ENCODE peak calls at places on chromosomes 1 and 21, in five cellular contexts. T is A549; E is PC-9; B is naive thymus-derived CD4-positive, alpha-beta T cell; J is heart right ventricle. D is an unnamed sample.

GRCh38 chr1:211639500-211640361 is 35.7 kb downstream of the NEK2 start:
- DNase-seq in T (peak), E (peak), B (no peak), J (no peak), D (no peak)

GRCh38 chr1:15678578-15678977 is 5.5 kb upstream of the PLEKHM2 start:
- DNase-seq in T (peak), E (peak), B (no peak), J (no peak), D (no peak)

GRCh38 chr1:56831874-56832693 is 12.9 kb upstream of the FYB2 start:
- DNase-seq in T (peak), E (peak), B (peak), J (peak), D (peak)

GRCh38 chr21:38743772-38744529 is 61.8 kb upstream of the ETS2 start:
- DNase-seq in T (no peak), E (no peak), B (no peak), J (peak), D (no peak)

GRCh38 chr1:60160141-60160540 is 86.6 kb upstream of the C1orf87 start:
- DNase-seq in T (no peak), E (no peak), B (no peak), J (no peak), D (no peak)

GRCh38 chr1:100627018-100627716 is 89.2 kb downstream of the GPR88 start:
- DNase-seq in T (no peak), E (no peak), B (no peak), J (no peak), D (no peak)

GRCh38 chr1:98766241-98766640 is 104.7 kb downstream of the SNX7 start:
- DNase-seq in T (no peak), E (no peak), B (no peak), J (no peak), D (no peak)

GRCh38 chr1:224958490-224958889 is 29.0 kb downstream of the DNAH14 start:
- DNase-seq in T (no peak), E (no peak), B (no peak), J (no peak), D (no peak)

GRCh38 chr21:31875424-31876097 is 2.7 kb downstream of the HUNK start:
- DNase-seq in T (no peak), E (no peak), B (no peak), J (no peak), D (no peak)

GRCh38 chr1:106879538-106879937 is 176.9 kb upstream of the PRMT6 start:
- DNase-seq in T (no peak), E (no peak), B (no peak), J (peak), D (no peak)

GRCh38 chr1:162003825-162004205 is 19.9 kb downstream of the OLFML2B start:
- DNase-seq in T (no peak), E (peak), B (no peak), J (peak), D (no peak)

GRCh38 chr1:204466416-204467405 is 27.9 kb downstream of the PIK3C2B start:
- DNase-seq in T (no peak), E (no peak), B (no peak), J (peak), D (no peak)

GRCh38 chr1:117828206-117828605 is 101.2 kb downstream of the GDAP2 start:
- DNase-seq in T (no peak), E (no peak), B (no peak), J (peak), D (no peak)

GRCh38 chr1:14487671-14488070 is 110.8 kb upstream of the KAZN start:
- DNase-seq in T (no peak), E (no peak), B (no peak), J (no peak), D (no peak)

GRCh38 chr21:38759286-38759872 is 46.4 kb upstream of the ETS2 start:
- DNase-seq in T (no peak), E (no peak), B (no peak), J (no peak), D (no peak)

GRCh38 chr21:38699048-38699447 is 106.7 kb upstream of the ETS2 start:
- DNase-seq in T (no peak), E (no peak), B (no peak), J (no peak), D (no peak)

GRCh38 chr1:165933446-165934170 is 106.2 kb downstream of the UCK2 start:
- DNase-seq in T (no peak), E (no peak), B (no peak), J (no peak), D (no peak)
- H3K4me3 ChIP-seq in T (no peak), E (no peak), B (no peak), J (no peak), D (no peak)

DNA sequence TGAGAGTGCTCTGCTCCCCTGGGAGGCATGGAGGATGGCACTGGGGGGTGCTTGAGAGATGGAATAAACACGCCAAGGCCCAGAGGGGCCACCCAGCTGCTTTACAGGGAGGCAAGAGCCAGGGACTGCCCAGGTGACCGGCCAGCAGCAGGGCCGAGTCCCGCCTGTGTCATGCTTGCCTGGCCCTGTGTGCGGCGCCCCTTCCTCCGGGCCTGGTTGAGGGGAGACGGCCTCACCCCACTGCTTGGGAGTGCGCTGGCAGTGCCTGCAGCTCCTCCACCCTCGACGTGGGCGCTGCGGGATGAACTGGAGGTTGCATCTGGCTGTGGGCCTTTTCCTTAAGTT is 33.1 kb upstream of the COL6A2 start:
- DNase-seq in T (no peak), E (no peak), B (no peak), J (no peak), D (no peak)
- H3K27ac ChIP-seq in T (no peak), E (no peak), B (no peak), J (peak), D (no peak)

DNA sequence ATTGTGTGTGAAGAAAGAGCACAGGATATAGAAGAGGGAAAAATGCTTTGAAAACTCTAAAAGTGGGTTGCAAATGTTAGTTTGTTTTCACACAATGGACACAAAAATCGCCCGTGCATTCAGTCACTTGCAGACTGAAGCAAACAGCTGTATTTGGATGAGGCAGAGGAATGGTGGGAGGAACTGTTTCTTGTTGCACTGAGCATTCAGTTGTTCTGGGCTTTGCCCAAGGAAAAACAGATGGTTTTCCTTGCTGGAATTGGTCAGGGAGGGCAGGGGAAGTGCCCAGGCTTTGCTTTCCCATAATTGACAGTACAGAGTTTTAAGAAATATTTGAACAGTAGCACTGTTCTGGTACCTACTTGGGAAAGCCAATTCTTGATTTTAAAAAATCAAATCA is 19.5 kb upstream of the WARS2 start:
- DNase-seq in T (no peak), E (no peak), B (no peak), J (no peak), D (no peak)
- H3K4me3 ChIP-seq in T (no peak), E (no peak), B (no peak), J (no peak), D (no peak)

GRCh38 chr1:183879477-183879876 is 74.6 kb downstream of the RGL1 start:
- DNase-seq in T (no peak), E (no peak), B (no peak), J (no peak), D (no peak)
- H3K27ac ChIP-seq in T (no peak), E (no peak), B (no peak), J (peak), D (no peak)

DNA sequence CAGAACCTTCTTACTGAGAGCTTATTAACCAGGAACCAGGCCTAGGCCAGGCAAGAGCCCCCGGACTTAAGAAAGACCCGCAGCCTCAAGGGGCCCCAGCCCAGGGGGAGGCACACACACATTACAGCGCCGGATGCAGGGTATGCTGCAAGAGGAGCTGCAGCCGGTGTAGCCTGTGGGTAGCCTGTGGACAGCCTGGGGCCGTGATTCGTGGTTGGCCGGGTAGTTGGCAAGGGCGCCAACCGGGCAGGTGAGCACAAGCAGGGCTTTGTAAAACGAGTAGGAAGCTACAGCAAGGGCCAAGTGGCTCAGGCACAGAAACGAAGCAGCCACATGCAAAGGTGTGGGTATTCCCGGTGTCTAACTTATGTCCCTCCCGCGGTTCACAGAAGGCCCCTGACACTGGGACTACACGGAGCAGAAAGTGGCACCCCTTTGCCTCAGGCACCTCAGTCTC is 40.6 kb downstream of the KIAA1614 start:
- DNase-seq in T (peak), E (no peak), B (no peak), J (no peak), D (no peak)
- H3K4me3 ChIP-seq in T (peak), E (no peak), B (peak), J (peak), D (peak)

GRCh38 chr1:156478250-156478627 is 22.3 kb downstream of the MEF2D start:
- DNase-seq in T (no peak), E (peak), B (no peak), J (no peak), D (no peak)
- H3K27ac ChIP-seq in T (no peak), E (no peak), B (no peak), J (peak), D (no peak)

DNA sequence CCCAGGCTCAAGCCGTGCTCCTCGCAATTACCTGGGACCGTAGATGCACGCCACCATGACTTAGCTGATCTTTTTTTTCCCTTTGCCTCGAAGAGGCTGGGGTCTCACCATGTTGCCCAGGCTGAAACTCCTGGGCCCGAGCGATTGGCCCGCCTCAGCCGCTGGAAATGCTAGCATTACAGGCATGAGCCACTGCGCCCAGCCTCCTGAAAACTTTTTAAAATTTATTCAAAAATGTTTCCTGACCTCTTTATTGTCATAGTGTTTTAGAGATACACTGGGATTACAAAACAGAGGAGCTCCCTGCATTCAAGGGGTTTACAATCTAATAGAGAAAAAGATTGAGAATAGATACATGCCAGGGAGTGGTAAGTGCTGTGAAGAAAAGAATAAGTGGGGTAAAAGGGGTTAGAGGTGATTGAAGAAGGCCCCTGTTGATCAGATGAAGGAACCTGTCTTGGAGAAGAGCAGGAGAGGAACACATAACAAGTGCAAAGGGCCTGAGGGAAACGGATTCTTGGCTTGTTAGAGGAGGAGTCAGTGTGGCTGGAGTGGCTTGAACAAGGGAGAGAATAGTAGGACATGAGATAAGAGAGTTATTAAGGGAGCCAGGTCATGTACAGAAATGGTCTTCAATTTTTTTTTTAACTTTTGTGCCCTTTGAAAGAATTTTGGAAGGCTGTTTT is 1.7 kb upstream of the TRIM33 start:
- DNase-seq in T (no peak), E (no peak), B (no peak), J (no peak), D (no peak)
- H3K4me3 ChIP-seq in T (no peak), E (peak), B (no peak), J (peak), D (no peak)

DNA sequence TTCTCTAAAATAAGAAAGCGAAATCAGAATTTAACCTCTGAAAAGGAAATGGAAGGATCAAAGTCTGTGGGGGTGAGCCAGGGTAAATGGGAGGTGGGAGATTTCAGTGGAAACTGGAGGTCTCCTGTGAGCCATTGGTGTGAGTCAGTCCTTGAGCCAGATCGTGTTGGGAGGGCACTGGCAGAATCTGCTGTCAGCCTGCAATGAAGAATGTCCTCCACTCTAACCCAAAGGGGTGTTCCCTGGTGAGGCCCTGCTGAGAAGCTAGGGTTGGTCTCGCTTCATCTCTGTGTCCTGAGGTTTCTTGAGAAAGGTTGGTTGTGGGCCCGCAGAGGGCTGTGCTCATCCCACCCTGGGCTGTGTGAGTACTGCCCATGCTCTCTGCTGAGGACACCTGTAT is 2.4 kb downstream of the QSOX1 start:
- DNase-seq in T (no peak), E (peak), B (no peak), J (no peak), D (no peak)
- H3K27ac ChIP-seq in T (no peak), E (peak), B (no peak), J (peak), D (no peak)

DNA sequence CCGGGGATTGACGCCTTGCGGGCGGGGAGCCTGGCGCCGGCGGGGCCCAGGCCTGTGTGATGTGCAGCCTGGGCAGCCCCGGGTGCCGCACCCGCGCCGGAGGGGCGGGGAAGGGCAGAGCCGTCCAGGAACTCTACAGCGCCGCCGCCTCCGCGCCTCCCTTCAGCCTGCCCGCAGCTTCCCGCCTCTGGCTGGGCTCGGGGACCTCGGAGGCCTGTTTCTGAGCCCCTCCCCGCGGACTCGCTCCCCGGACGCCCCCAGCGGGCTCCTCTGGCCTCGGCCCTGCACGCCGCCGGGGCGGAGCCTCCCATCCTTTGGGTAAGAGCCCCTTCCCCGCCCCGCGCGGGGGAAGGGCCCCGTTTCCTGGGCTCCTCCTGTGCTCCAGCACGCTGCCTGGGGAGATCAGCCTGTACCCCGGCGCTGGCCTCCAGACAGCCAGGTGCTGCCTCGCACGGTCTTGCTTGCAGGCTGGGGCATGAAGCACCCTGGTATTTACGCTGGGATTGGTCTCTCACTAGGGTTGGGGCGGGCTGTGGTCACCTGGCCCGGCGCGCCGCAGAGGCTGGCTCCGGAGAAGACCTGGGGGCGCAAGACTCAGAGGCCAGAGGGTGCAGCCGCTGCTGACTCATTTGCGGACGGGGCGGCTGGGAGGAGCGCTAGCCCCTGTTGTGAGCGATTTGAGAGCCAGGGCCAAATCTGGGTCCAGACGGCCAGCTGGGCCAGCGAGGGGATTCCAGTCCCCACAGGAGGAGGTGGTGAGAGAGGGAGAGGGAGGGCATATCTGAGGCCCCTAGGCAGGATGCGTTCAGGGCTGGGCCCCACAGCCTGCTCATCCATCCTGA is 5.7 kb upstream of the ACOT11 start:
- DNase-seq in T (peak), E (peak), B (peak), J (no peak), D (no peak)
- H3K4me3 ChIP-seq in T (peak), E (peak), B (peak), J (peak), D (peak)